ENCODE peak calls at places on chromosome 3, in five cellular contexts. S, U, D, M and Q are unnamed samples. For H3K27me3, the result is how much of the 10 kb centered on the place peaks cover.

GRCh38 chr3:128875556-128876120 is 3.8 kb upstream of the ACAD9 start:
- DNase-seq in M (peak), D (no peak), S (peak), U (peak), Q (peak)

GRCh38 chr3:42053476-42053875 is 37.7 kb upstream of the TRAK1 start:
- DNase-seq in M (no peak), D (no peak), U (no peak), S (no peak), Q (no peak)

GRCh38 chr3:53022647-53023046 is 23.2 kb downstream of the SFMBT1 start:
- DNase-seq in S (no peak), D (no peak), M (no peak), U (no peak), Q (no peak)

GRCh38 chr3:153244961-153245360 is 82.9 kb downstream of the RAP2B start:
- DNase-seq in D (peak), M (no peak), U (no peak), S (no peak), Q (peak)

GRCh38 chr3:158768361-158768787 is 33.5 kb upstream of the MFSD1 start:
- DNase-seq in U (peak), S (peak), D (peak), M (peak), Q (peak)

GRCh38 chr3:177758131-177758530 is 560.8 kb upstream of the TBL1XR1 start:
- DNase-seq in M (no peak), S (no peak), U (no peak), D (peak), Q (no peak)

GRCh38 chr3:181660337-181660736 is 51.4 kb upstream of the SOX2 start:
- DNase-seq in D (no peak), M (no peak), U (no peak), S (no peak), Q (no peak)

GRCh38 chr3:77159182-77159581 is 119.3 kb downstream of the ROBO2 start:
- DNase-seq in D (no peak), M (no peak), S (no peak), U (no peak), Q (peak)

GRCh38 chr3:66010348-66011097 is 28.2 kb downstream of the MAGI1 start:
- DNase-seq in S (no peak), D (no peak), U (no peak), M (no peak), Q (no peak)

GRCh38 chr3:149466192-149466591 is 8.3 kb upstream of the TM4SF4 start:
- DNase-seq in U (no peak), S (no peak), M (no peak), D (peak), Q (peak)

GRCh38 chr3:50189274-50189673 is 2.1 kb upstream of the GNAT1 start:
- DNase-seq in U (peak), S (peak), M (peak), D (peak), Q (peak)

GRCh38 chr3:146300756-146301155 is 49.9 kb upstream of the PLSCR4 start:
- DNase-seq in U (no peak), M (no peak), S (no peak), D (no peak), Q (no peak)

GRCh38 chr3:16721494-16721893 is 116.3 kb upstream of the DAZL start:
- DNase-seq in U (no peak), M (no peak), D (no peak), S (no peak), Q (no peak)

GRCh38 chr3:182683335-182684257 is 109.7 kb upstream of the ATP11B start:
- DNase-seq in D (peak), U (peak), S (peak), M (peak), Q (peak)

GRCh38 chr3:118705827-118706226 is 328.8 kb downstream of the IGSF11 start:
- DNase-seq in U (no peak), D (no peak), S (no peak), M (no peak), Q (no peak)

GRCh38 chr3:48899298-48899697 is 616 bp upstream of the SLC25A20 start:
- DNase-seq in U (no peak), S (no peak), M (no peak), D (no peak), Q (peak)

GRCh38 chr3:25804676-25805075 is 14.8 kb downstream of the OXSM start:
- DNase-seq in M (no peak), U (no peak), D (no peak), S (no peak), Q (no peak)

DNA sequence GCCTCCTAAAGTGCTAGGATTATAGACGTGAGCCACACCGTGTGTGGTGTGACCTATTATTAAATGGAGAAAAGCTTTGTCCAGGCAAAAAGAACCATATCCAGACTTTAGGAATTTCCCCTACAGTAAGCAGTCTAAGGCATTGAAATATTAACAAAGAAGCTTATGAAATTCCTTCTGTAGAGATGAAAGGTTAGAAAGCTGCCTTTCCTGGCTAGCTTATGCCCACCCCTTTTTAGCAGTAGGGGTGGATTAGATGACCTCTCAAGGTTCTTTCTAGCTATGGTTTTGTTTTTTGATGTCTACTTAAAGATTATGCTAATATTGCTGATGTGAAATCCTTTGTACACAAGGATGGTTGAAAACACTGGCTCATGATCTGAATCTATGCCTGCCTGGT is 13.9 kb downstream of the OXSM start:
- DNase-seq in D (no peak), M (no peak), U (no peak), S (no peak), Q (no peak)
- H2BK15ac ChIP-seq in D (no peak), M (no peak), U (no peak), S (no peak), Q (no peak)

GRCh38 chr3:190521998-190522397 is 8.1 kb downstream of the IL1RAP start:
- DNase-seq in S (no peak), M (no peak), U (no peak), D (no peak), Q (no peak)
- H3K27me3 ChIP-seq in S (under half), M (under half), U (under half), D (under half), Q (under half)

GRCh38 chr3:113698213-113698742 is 1.8 kb upstream of the USF3 start:
- DNase-seq in U (no peak), S (no peak), M (no peak), D (no peak), Q (no peak)

GRCh38 chr3:113695818-113696645 is at the start of gene USF3:
- DNase-seq in U (peak), M (peak), S (no peak), D (peak), Q (peak)

GRCh38 chr3:113698891-113699465 is 2.5 kb upstream of the USF3 start:
- DNase-seq in U (peak), S (no peak), M (peak), D (peak), Q (no peak)

GRCh38 chr3:113696658-113697191 is 283 bp upstream of the USF3 start:
- DNase-seq in D (peak), S (peak), U (peak), M (peak), Q (peak)

DNA sequence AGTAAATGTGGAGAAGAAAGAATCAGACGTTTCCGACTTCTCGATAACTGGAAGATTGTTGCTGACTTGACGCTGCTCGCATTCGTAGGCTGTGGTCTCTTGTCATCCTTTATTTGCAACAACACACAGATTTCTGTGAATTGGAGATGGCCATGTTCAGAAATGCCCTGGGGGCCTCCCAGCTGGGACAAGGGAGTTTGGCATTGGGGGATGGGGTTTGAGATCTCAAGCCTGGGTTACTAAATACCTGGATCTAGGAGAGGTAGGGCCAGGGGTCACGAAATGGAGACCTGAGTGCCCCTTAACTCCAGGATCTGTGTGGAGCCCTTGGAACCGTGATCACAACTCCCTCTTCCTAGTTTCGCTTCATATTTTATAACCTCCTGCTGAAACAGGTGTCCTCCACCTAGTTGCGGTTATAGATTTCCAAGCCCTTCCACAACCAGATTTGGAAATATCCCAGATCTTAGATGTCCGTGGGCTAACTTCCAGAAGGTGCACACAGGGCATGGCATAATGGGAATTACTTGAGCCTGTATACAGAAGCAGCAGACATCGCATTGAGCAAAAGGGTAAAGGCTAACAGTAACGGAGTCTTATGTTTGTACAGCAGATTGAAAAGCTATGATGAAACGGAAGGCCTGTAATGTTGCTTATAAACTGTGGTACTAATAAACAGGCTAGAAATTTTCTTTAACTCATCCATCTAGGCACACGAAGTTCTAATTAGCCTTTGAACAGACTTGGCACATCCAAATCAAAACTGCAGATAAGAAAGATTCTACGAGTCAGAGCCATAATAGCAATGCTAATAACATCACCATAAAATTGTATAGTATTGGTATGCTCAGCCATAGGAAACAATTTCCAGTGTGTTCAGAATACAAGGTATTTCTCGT is 999 bp upstream of the USF3 start:
- DNase-seq in S (no peak), U (peak), M (peak), D (peak), Q (peak)
- H2AK5ac ChIP-seq in S (no peak), U (no peak), M (no peak), D (peak), Q (peak)

GRCh38 chr3:190130700-190131099 is 10.0 kb upstream of the P3H2 start:
- DNase-seq in S (no peak), M (no peak), D (no peak), U (no peak), Q (peak)

GRCh38 chr3:190127797-190128196 is 7.1 kb upstream of the P3H2 start:
- DNase-seq in D (no peak), U (no peak), S (no peak), M (no peak), Q (no peak)

GRCh38 chr3:190131329-190131728 is 10.6 kb upstream of the P3H2 start:
- DNase-seq in D (peak), M (no peak), S (no peak), U (no peak), Q (peak)

GRCh38 chr3:190132376-190132775 is 11.7 kb upstream of the P3H2 start:
- DNase-seq in S (no peak), U (no peak), D (no peak), M (no peak), Q (no peak)

GRCh38 chr3:190130037-190130436 is 9.3 kb upstream of the P3H2 start:
- DNase-seq in U (no peak), S (no peak), M (no peak), D (no peak), Q (no peak)
- H2BK15ac ChIP-seq in U (no peak), S (no peak), M (no peak), D (no peak), Q (no peak)

DNA sequence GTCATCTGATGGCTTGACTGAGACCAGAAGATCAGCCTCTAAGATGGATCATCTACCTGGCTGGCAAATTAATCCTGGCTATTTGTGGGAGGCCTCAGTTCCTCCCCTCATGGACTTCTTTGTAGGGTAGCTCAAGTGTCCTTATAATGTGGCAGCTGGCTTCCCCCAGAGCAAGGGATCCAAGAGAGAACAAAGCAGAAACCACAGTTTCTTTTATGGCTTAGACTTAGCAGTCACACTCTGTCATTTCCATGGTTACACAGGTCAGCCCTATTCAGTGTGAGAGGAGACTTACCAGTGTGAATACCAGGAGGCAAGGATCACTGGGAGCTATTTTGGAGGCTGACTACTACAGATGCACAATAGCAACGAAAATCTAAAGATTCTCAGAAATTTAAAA is 15.3 kb upstream of the ARL14 start:
- DNase-seq in M (no peak), U (no peak), S (peak), D (peak), Q (peak)
- H3K27me3 ChIP-seq in M (under half), U (under half), S (under half), D (under half), Q (under half)